ENCODE peak calls at places on chromosomes 16 and 17, in four cellular contexts. B is breast epithelium, V is H1, E is transverse colon. K is an unnamed sample.

GRCh38 chr16:54355251-54355650 is 68.7 kb upstream of the IRX3 start:
- DNase-seq in E (no peak), V (no peak), B (no peak), K (no peak)

GRCh38 chr17:46212634-46213435 is 19.6 kb upstream of the KANSL1 start:
- DNase-seq in B (no peak), E (peak), V (no peak), K (no peak)

GRCh38 chr16:69940676-69941075 is 10.5 kb upstream of the CLEC18A start:
- DNase-seq in E (no peak), B (no peak), V (no peak), K (no peak)

GRCh38 chr16:12901204-12901596 is 198 bp upstream of the SHISA9 start:
- DNase-seq in E (no peak), B (no peak), V (no peak), K (no peak)

GRCh38 chr17:16150251-16150859 is 65.0 kb downstream of the NCOR1 start:
- DNase-seq in V (no peak), E (no peak), B (no peak), K (no peak)

GRCh38 chr17:68255731-68256538 is 8.1 kb downstream of the AMZ2 start:
- DNase-seq in E (no peak), V (no peak), B (no peak), K (no peak)

GRCh38 chr16:1884889-1885288 is 12.9 kb upstream of the MEIOB start:
- DNase-seq in B (peak), E (no peak), V (no peak), K (peak)

GRCh38 chr17:57999496-58000017 is 7.5 kb downstream of the SRSF1 start:
- DNase-seq in B (no peak), E (no peak), V (no peak), K (no peak)

GRCh38 chr17:71260366-71260765 is 860.5 kb upstream of the SOX9 start:
- DNase-seq in B (no peak), V (no peak), E (no peak), K (no peak)

GRCh38 chr17:77476920-77477805 is 336.4 kb downstream of the SEC14L1 start:
- DNase-seq in V (no peak), E (peak), B (peak), K (no peak)

GRCh38 chr17:36645358-36645757 is 44.0 kb downstream of the MRM1 start:
- DNase-seq in B (no peak), V (no peak), E (no peak), K (no peak)

GRCh38 chr16:1039762-1040161 is 32.8 kb upstream of the SSTR5 start:
- DNase-seq in B (no peak), E (no peak), V (no peak), K (no peak)

GRCh38 chr17:82105882-82106696 is 8.1 kb upstream of the FASN start:
- DNase-seq in B (peak), V (peak), E (peak), K (peak)
- TF ChIP-seq POLR2AphosphoS5 in B (no peak), V (no peak), E (peak), K (peak)

GRCh38 chr17:50165066-50165465 is 739 bp upstream of the SGCA start:
- DNase-seq in V (no peak), E (no peak), B (no peak), K (peak)
- H3K27ac ChIP-seq in V (no peak), E (no peak), B (no peak), K (no peak)

DNA sequence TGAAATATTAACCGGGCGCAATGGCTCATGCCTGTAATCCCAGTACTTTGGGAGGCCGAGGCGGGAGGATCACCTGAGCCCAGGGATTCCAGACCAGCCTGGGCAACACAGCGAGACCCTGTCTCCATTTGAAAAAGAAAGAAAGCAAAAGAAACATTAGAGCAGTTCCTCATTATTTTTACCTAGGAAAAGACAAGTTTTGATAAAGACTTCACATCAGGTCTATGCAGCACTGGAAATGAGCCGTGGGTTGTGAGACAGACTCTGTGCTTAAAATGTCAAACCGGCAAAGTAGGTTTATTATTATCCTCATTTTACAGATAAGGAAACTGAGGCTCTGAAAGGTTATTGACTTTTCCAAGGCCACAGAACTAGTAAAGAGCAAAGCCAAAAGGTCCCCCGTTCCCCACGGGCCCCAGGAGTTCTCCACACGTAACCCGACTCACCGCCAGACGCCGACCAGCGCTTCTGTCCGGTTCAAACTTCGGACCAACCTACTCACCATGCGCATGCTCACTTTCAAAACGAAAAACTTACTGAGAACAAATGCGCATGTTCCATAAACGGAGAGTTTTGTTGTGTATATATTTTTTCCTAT is 393 bp downstream of the TUBD1 start:
- DNase-seq in V (no peak), E (peak), B (peak), K (peak)
- TF ChIP-seq POLR2A in V (no peak), E (no peak), B (no peak), K (no peak)

GRCh38 chr16:80716564-80717139 is 87.7 kb downstream of the CDYL2 start:
- DNase-seq in B (no peak), E (no peak), V (no peak), K (no peak)
- TF ChIP-seq POLR2AphosphoS5 in B (no peak), E (no peak), V (no peak), K (no peak)

DNA sequence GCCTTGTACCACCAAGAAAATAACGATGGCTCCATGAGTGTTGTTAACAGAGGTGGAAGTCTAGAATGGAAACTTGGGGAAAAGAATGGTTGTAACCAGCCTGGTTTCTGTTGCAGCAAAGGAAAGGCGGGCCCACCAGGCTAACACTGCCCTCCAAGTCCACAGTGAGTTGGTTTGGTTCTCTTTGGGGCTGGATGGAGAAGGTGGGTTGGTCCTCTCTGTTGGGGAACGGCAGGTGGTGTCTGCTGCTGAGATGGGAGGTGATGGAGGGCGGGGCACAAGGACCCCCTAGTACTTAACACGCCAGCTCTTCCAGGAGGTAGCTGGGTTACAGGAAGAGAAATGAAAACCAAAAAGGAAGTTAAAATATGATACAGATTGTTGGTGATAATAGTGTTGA is 76.6 kb upstream of the PLCG2 start:
- DNase-seq in E (no peak), V (no peak), B (no peak), K (no peak)
- H3K27ac ChIP-seq in E (no peak), V (no peak), B (no peak), K (no peak)

GRCh38 chr16:72972878-72973571 is 74.9 kb downstream of the ZFHX3 start:
- DNase-seq in B (no peak), E (no peak), V (no peak), K (no peak)

GRCh38 chr16:72976047-72976746 is 71.7 kb downstream of the ZFHX3 start:
- DNase-seq in E (no peak), V (no peak), B (no peak), K (no peak)

GRCh38 chr16:72976747-72977064 is 71.2 kb downstream of the ZFHX3 start:
- DNase-seq in B (no peak), E (no peak), V (no peak), K (no peak)

GRCh38 chr16:72977127-72977526 is 70.8 kb downstream of the ZFHX3 start:
- DNase-seq in E (no peak), V (no peak), B (no peak), K (no peak)

GRCh38 chr16:72974142-72974769 is 73.7 kb downstream of the ZFHX3 start:
- DNase-seq in B (no peak), E (no peak), V (no peak), K (no peak)
- TF ChIP-seq POLR2A in B (no peak), E (no peak), V (no peak), K (no peak)

GRCh38 chr16:24969071-24969470 is 46.1 kb downstream of the ARHGAP17 start:
- DNase-seq in E (no peak), V (no peak), B (no peak), K (no peak)
- TF ChIP-seq POLR2AphosphoS5 in E (no peak), V (no peak), B (no peak), K (no peak)

GRCh38 chr16:27432600-27432957 is 30.6 kb downstream of the IL21R start:
- DNase-seq in E (no peak), V (no peak), B (no peak), K (peak)
- H3K27ac ChIP-seq in E (no peak), V (no peak), B (no peak), K (no peak)

GRCh38 chr16:50065624-50066481 is at the start of gene HEATR3:
- DNase-seq in V (peak), B (peak), E (peak), K (peak)
- TF ChIP-seq POLR2A in V (peak), B (no peak), E (peak), K (peak)

DNA sequence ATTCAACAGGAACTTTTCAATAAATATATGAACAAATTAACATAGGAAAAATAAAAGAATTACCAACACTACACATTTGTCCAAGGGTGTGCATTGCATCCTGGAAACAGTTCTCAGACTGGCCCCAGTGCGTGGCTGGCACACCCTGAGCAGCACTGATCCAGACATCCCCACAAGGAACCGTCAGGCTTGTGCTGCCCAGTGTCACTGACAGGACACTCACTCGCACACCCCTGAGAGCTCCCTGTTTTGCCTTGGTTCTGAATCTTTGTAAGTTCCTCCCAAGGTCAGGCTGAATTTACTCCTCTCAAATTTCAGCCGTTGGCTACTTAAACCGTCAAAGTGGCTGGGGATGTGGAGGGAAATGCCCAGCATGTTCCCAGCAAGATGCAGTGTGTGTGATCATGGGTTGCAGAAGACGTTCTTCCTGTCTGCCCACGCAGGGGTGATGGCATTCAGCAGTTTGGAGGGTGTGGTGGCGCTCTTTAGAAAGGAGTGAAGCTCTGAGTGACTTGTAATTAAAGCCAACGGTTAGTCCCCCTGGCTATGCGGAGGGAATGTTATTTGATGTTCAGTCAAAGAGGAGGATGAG is 1.7 kb downstream of the MT2A start:
- DNase-seq in B (no peak), V (no peak), E (peak), K (peak)
- TF ChIP-seq POLR2AphosphoS5 in B (peak), V (no peak), E (peak), K (peak)